ENCODE peak calls at places on chromosomes 13 and 19, in six cellular contexts. E is pancreas; T is endothelial cell; J is brain microvascular endothelial cell; M is CD4-positive, alpha-beta T cell; Y is kidney. D is an unnamed sample.

GRCh38 chr19:35174226-35174625 is 19.7 kb downstream of the FXYD5 start:
- DNase-seq in E (no peak), T (no peak), J (no peak), M (no peak), Y (no peak), D (no peak)

GRCh38 chr13:80778302-80778701 is 437.4 kb upstream of the SPRY2 start:
- DNase-seq in E (no peak), T (no peak), J (no peak), M (no peak), Y (no peak), D (no peak)

GRCh38 chr19:58579473-58580142 is 6.5 kb upstream of the MZF1 start:
- DNase-seq in E (no peak), T (no peak), J (no peak), M (no peak), Y (peak; percentile 32), D (no peak)

GRCh38 chr13:94816256-94816655 is 103.9 kb upstream of the SOX21 start:
- DNase-seq in E (no peak), T (no peak), J (no peak), M (no peak), Y (no peak), D (no peak)

GRCh38 chr19:40266912-40267600 is 18.1 kb downstream of the AKT2 start:
- DNase-seq in E (no peak), T (no peak), J (no peak), M (no peak), Y (peak; percentile 28), D (no peak)

GRCh38 chr19:43504426-43505185 is at the start of gene PHLDB3:
- DNase-seq in E (peak; percentile 80), T (no peak), J (no peak), M (no peak), Y (peak; percentile 88), D (peak; percentile 43)

GRCh38 chr13:52846567-52847321 is 1.7 kb downstream of the PCDH8 start:
- DNase-seq in E (peak; percentile 85), T (peak; percentile 86), J (no peak), M (no peak), Y (peak; percentile 79), D (peak; percentile 74)

GRCh38 chr13:57638147-57638890 is 6.8 kb downstream of the PCDH17 start:
- DNase-seq in E (no peak), T (no peak), J (no peak), M (no peak), Y (no peak), D (no peak)

GRCh38 chr13:97727991-97728390 is 225.5 kb upstream of the IPO5 start:
- DNase-seq in E (no peak), T (no peak), J (no peak), M (no peak), Y (no peak), D (no peak)

GRCh38 chr19:39411006-39411831 is 1.2 kb upstream of the PLEKHG2 start:
- DNase-seq in E (peak; percentile 68), T (no peak), J (peak; percentile 66), M (no peak), Y (no peak), D (no peak)

GRCh38 chr13:44263920-44264610 is 109.6 kb upstream of the SERP2 start:
- DNase-seq in E (no peak), T (no peak), J (peak; percentile 43), M (no peak), Y (no peak), D (no peak)

GRCh38 chr13:112072531-112073244 is 5.7 kb downstream of the SOX1 start:
- DNase-seq in E (no peak), T (peak; percentile 49), J (no peak), M (no peak), Y (no peak), D (peak; percentile 70)

GRCh38 chr19:58483776-58484175 is 7.6 kb downstream of the ZNF446 start:
- DNase-seq in E (no peak), T (no peak), J (no peak), M (no peak), Y (no peak), D (no peak)

GRCh38 chr13:83810136-83810535 is 72.1 kb downstream of the SLITRK1 start:
- DNase-seq in E (no peak), T (no peak), J (no peak), M (no peak), Y (no peak), D (no peak)

GRCh38 chr13:99203601-99204579 is 3.2 kb downstream of the UBAC2 start:
- DNase-seq in E (no peak), T (no peak), J (no peak), M (no peak), Y (no peak), D (no peak)

GRCh38 chr19:6086081-6086858 is 24.0 kb downstream of the RFX2 start:
- DNase-seq in E (no peak), T (no peak), J (no peak), M (no peak), Y (no peak), D (no peak)

GRCh38 chr13:99040536-99041141 is 62.8 kb upstream of the DOCK9 start:
- DNase-seq in E (no peak), T (no peak), J (no peak), M (no peak), Y (no peak), D (no peak)

GRCh38 chr19:4088975-4089374 is 22.3 kb upstream of the ZBTB7A start:
- DNase-seq in E (no peak), T (no peak), J (no peak), M (no peak), Y (no peak), D (no peak)

GRCh38 chr13:21710163-21710562 is 39.3 kb downstream of the FGF9 start:
- DNase-seq in E (no peak), T (no peak), J (no peak), M (no peak), Y (no peak), D (no peak)

GRCh38 chr13:100235311-100235901 is 146.5 kb downstream of the PCCA start:
- DNase-seq in E (no peak), T (peak; percentile 20), J (peak; percentile 69), M (no peak), Y (no peak), D (no peak)

GRCh38 chr13:41568990-41569387 is 111.6 kb downstream of the RGCC start:
- DNase-seq in E (no peak), T (no peak), J (no peak), M (no peak), Y (no peak), D (no peak)

GRCh38 chr19:41447732-41448332 is 4.9 kb downstream of the ERICH4 start:
- DNase-seq in E (no peak), T (no peak), J (no peak), M (no peak), Y (no peak), D (no peak)
- TF ChIP-seq CTCF in E (no peak), T (no peak), J (no peak), M (no peak), Y (no peak), D (no peak)

DNA sequence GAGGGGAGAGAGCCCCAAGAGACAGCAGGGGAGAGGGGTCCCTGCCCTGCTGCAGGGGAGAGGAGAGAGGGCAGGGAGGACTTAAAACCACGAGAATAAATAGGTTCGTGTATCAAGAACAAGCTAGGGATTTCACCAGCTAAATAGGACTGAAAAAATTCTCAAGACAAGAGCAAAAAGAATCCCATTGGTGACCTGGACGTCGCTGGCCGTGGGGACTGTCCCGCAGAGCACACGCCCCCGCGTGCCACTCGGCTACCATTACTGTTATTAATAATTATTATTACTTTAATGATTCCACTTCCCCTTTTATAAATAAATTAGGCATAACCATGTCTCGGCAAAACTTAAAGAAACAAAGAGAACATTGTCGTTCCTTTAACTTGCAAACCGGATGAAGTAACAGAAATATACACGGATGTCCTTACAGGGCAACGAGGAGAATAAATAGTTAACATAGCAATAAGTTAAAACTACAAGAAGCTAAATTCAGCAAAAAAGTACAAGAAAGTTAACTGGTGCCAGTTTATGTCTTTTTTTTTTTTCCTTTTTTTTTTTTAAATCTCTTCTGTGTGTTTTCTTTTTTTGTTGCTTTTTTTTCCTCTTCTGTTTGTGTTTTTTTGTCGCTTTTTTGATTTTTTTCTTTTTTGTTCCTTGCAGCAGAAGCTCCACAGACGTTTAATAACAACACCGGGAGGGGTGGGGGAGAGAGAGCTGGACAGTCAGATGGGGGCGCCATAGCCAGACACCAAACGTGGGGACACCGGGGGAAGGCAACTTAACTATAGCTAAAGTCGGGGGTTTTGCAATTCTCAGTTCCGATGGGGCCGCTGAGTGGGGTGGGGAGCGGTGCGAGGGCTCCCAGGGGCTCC is 16.7 kb downstream of the PRKCSH start:
- DNase-seq in E (no peak), T (no peak), J (no peak), M (no peak), Y (no peak), D (peak; percentile 55)
- TF ChIP-seq CTCF in E (no peak), T (no peak), J (peak; percentile 55), M (no peak), Y (no peak), D (no peak)

DNA sequence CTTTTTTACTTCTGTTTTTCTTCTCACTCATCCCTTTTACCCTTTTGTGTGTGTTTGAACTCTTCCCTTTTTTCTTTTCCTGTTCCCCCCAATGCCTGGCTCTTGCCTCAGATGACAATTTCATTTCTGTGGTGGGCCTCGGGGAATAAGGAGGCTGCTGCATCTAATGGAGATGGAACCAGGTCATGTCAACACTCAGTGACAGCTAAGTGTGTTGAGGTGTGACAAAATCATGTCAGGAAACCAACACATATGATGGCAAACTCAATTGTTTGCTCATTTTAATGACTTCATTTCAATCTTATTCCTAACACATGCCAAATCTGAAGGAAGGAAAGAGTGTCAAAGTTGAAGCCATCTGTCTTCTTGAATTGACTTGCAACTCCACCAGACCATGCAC is 36.7 kb downstream of the TNFSF11 start:
- DNase-seq in E (no peak), T (no peak), J (no peak), M (no peak), Y (no peak), D (no peak)
- TF ChIP-seq CTCF in E (no peak), T (no peak), J (no peak), M (no peak), Y (no peak), D (no peak)

GRCh38 chr13:101512650-101513049 is 60.2 kb downstream of the ITGBL1 start:
- DNase-seq in E (no peak), T (no peak), J (peak; percentile 37), M (no peak), Y (no peak), D (no peak)

GRCh38 chr13:101516262-101516661 is 63.8 kb downstream of the ITGBL1 start:
- DNase-seq in E (no peak), T (no peak), J (no peak), M (no peak), Y (no peak), D (no peak)

GRCh38 chr13:101514100-101514499 is 61.6 kb downstream of the ITGBL1 start:
- DNase-seq in E (no peak), T (no peak), J (no peak), M (no peak), Y (no peak), D (no peak)

GRCh38 chr13:101515504-101515903 is 63.0 kb downstream of the ITGBL1 start:
- DNase-seq in E (no peak), T (no peak), J (no peak), M (no peak), Y (no peak), D (no peak)

DNA sequence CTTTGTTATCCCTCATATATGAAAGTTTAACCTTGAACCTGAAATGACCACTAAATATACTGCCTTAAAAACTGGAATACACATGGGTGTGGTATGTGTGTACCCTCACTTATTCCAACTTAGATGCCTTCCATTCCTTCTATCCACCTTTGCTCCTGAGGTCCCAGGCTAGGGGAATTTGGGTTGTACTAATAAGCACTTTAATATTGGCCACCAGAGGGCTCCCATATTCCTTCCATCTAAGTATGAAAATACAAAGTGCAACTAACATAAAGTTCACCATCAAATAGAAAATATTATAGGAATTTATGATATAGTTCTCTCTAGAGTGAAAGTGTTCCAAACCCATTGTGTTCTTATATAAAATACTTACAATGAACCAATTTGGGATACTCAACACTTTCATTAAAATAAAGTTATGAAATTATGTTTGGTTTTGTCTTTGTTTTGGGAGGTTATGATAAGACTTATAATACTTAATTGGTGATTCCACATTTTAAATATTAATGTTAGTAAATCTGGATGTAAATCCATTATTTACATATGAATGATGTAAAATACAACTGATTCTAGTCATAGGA is 62.3 kb downstream of the ITGBL1 start:
- DNase-seq in E (no peak), T (peak; percentile 17), J (peak; percentile 62), M (no peak), Y (no peak), D (no peak)
- TF ChIP-seq CTCF in E (peak; percentile 58), T (peak; percentile 78), J (peak; percentile 71), M (peak; percentile 56), Y (peak; percentile 60), D (peak; percentile 80)

D was measured in glutamatergic neuron.